ENCODE peak calls at places on chromosome 10, in eight cellular contexts. One of them, this sample, is unnamed.

GRCh38 chr10:104127411-104127810 is 5.4 kb downstream of the SFR1 start:
- DNase-seq in SK-N-DZ: no peak
- DNase-seq in GM12891: no peak
- DNase-seq in AG08396: no peak
- DNase-seq in GM23248: no peak
- DNase-seq in stimulated activated CD8-positive, alpha-beta memory T cell treated with anti-CD3 and anti-CD28 coated beads, Interleukin-15, amount 100 ng/mL, for 1 hour: no peak
- DNase-seq in GM13977: no peak
- DNase-seq in activated T-cell treated with anti-CD3 and anti-CD28 coated beads, Interleukin-2, amount 50 U/mL, for 4 hours: no peak
- DNase-seq in this sample: no peak

GRCh38 chr10:26048756-26049155 is 114.7 kb downstream of the MYO3A start:
- DNase-seq in SK-N-DZ: no peak
- DNase-seq in GM12891: no peak
- DNase-seq in AG08396: no peak
- DNase-seq in GM23248: no peak
- DNase-seq in stimulated activated CD8-positive, alpha-beta memory T cell treated with anti-CD3 and anti-CD28 coated beads, Interleukin-15, amount 100 ng/mL, for 1 hour: no peak
- DNase-seq in GM13977: no peak
- DNase-seq in activated T-cell treated with anti-CD3 and anti-CD28 coated beads, Interleukin-2, amount 50 U/mL, for 4 hours: no peak
- DNase-seq in this sample: no peak

GRCh38 chr10:30818854-30819253 is 189.3 kb upstream of the LYZL2 start:
- DNase-seq in SK-N-DZ: no peak
- DNase-seq in GM12891: no peak
- DNase-seq in AG08396: peak
- DNase-seq in GM23248: peak
- DNase-seq in stimulated activated CD8-positive, alpha-beta memory T cell treated with anti-CD3 and anti-CD28 coated beads, Interleukin-15, amount 100 ng/mL, for 1 hour: no peak
- DNase-seq in GM13977: no peak
- DNase-seq in activated T-cell treated with anti-CD3 and anti-CD28 coated beads, Interleukin-2, amount 50 U/mL, for 4 hours: no peak
- DNase-seq in this sample: no peak

GRCh38 chr10:103676058-103676785 is 179.2 kb downstream of the SH3PXD2A start:
- DNase-seq in SK-N-DZ: no peak
- DNase-seq in GM12891: no peak
- DNase-seq in AG08396: no peak
- DNase-seq in GM23248: peak
- DNase-seq in stimulated activated CD8-positive, alpha-beta memory T cell treated with anti-CD3 and anti-CD28 coated beads, Interleukin-15, amount 100 ng/mL, for 1 hour: no peak
- DNase-seq in GM13977: no peak
- DNase-seq in activated T-cell treated with anti-CD3 and anti-CD28 coated beads, Interleukin-2, amount 50 U/mL, for 4 hours: no peak
- DNase-seq in this sample: no peak

GRCh38 chr10:121553861-121554264 is 44.4 kb downstream of the FGFR2 start:
- DNase-seq in SK-N-DZ: no peak
- DNase-seq in GM12891: no peak
- DNase-seq in AG08396: no peak
- DNase-seq in GM23248: no peak
- DNase-seq in stimulated activated CD8-positive, alpha-beta memory T cell treated with anti-CD3 and anti-CD28 coated beads, Interleukin-15, amount 100 ng/mL, for 1 hour: no peak
- DNase-seq in GM13977: no peak
- DNase-seq in activated T-cell treated with anti-CD3 and anti-CD28 coated beads, Interleukin-2, amount 50 U/mL, for 4 hours: no peak
- DNase-seq in this sample: no peak

GRCh38 chr10:35340975-35341374 is 4.7 kb downstream of the CCNY start:
- DNase-seq in SK-N-DZ: no peak
- DNase-seq in GM12891: no peak
- DNase-seq in AG08396: no peak
- DNase-seq in GM23248: peak
- DNase-seq in stimulated activated CD8-positive, alpha-beta memory T cell treated with anti-CD3 and anti-CD28 coated beads, Interleukin-15, amount 100 ng/mL, for 1 hour: no peak
- DNase-seq in GM13977: no peak
- DNase-seq in activated T-cell treated with anti-CD3 and anti-CD28 coated beads, Interleukin-2, amount 50 U/mL, for 4 hours: no peak
- DNase-seq in this sample: no peak

GRCh38 chr10:125989791-125990190 is 93.4 kb downstream of the FANK1 start:
- DNase-seq in SK-N-DZ: no peak
- DNase-seq in GM12891: no peak
- DNase-seq in AG08396: no peak
- DNase-seq in GM23248: no peak
- DNase-seq in stimulated activated CD8-positive, alpha-beta memory T cell treated with anti-CD3 and anti-CD28 coated beads, Interleukin-15, amount 100 ng/mL, for 1 hour: no peak
- DNase-seq in GM13977: no peak
- DNase-seq in activated T-cell treated with anti-CD3 and anti-CD28 coated beads, Interleukin-2, amount 50 U/mL, for 4 hours: no peak
- DNase-seq in this sample: no peak

GRCh38 chr10:52308251-52309031 is 5.6 kb upstream of the DKK1 start:
- DNase-seq in SK-N-DZ: peak
- DNase-seq in GM12891: peak
- DNase-seq in AG08396: peak
- DNase-seq in GM23248: peak
- DNase-seq in stimulated activated CD8-positive, alpha-beta memory T cell treated with anti-CD3 and anti-CD28 coated beads, Interleukin-15, amount 100 ng/mL, for 1 hour: no peak
- DNase-seq in GM13977: peak
- DNase-seq in activated T-cell treated with anti-CD3 and anti-CD28 coated beads, Interleukin-2, amount 50 U/mL, for 4 hours: no peak
- DNase-seq in this sample: peak

GRCh38 chr10:119643306-119644214 is 7.6 kb upstream of the BAG3 start:
- DNase-seq in SK-N-DZ: peak
- DNase-seq in GM12891: no peak
- DNase-seq in AG08396: no peak
- DNase-seq in GM23248: peak
- DNase-seq in stimulated activated CD8-positive, alpha-beta memory T cell treated with anti-CD3 and anti-CD28 coated beads, Interleukin-15, amount 100 ng/mL, for 1 hour: no peak
- DNase-seq in GM13977: no peak
- DNase-seq in activated T-cell treated with anti-CD3 and anti-CD28 coated beads, Interleukin-2, amount 50 U/mL, for 4 hours: no peak
- DNase-seq in this sample: no peak

GRCh38 chr10:13327516-13327915 is 20.6 kb downstream of the SEPHS1 start:
- DNase-seq in SK-N-DZ: no peak
- DNase-seq in GM12891: no peak
- DNase-seq in AG08396: no peak
- DNase-seq in GM23248: no peak
- DNase-seq in stimulated activated CD8-positive, alpha-beta memory T cell treated with anti-CD3 and anti-CD28 coated beads, Interleukin-15, amount 100 ng/mL, for 1 hour: no peak
- DNase-seq in GM13977: no peak
- DNase-seq in activated T-cell treated with anti-CD3 and anti-CD28 coated beads, Interleukin-2, amount 50 U/mL, for 4 hours: no peak
- DNase-seq in this sample: no peak

GRCh38 chr10:12382956-12383531 is 33.7 kb downstream of the CAMK1D start:
- DNase-seq in SK-N-DZ: no peak
- DNase-seq in GM12891: no peak
- DNase-seq in AG08396: no peak
- DNase-seq in GM23248: no peak
- DNase-seq in stimulated activated CD8-positive, alpha-beta memory T cell treated with anti-CD3 and anti-CD28 coated beads, Interleukin-15, amount 100 ng/mL, for 1 hour: no peak
- DNase-seq in GM13977: no peak
- DNase-seq in activated T-cell treated with anti-CD3 and anti-CD28 coated beads, Interleukin-2, amount 50 U/mL, for 4 hours: no peak
- DNase-seq in this sample: no peak

GRCh38 chr10:125072824-125073223 is 87.5 kb downstream of the CTBP2 start:
- DNase-seq in SK-N-DZ: no peak
- DNase-seq in GM12891: no peak
- DNase-seq in AG08396: no peak
- DNase-seq in GM23248: no peak
- DNase-seq in stimulated activated CD8-positive, alpha-beta memory T cell treated with anti-CD3 and anti-CD28 coated beads, Interleukin-15, amount 100 ng/mL, for 1 hour: no peak
- DNase-seq in GM13977: no peak
- DNase-seq in activated T-cell treated with anti-CD3 and anti-CD28 coated beads, Interleukin-2, amount 50 U/mL, for 4 hours: no peak
- DNase-seq in this sample: no peak

GRCh38 chr10:200405-200804 is 65.2 kb downstream of the ZMYND11 start:
- DNase-seq in SK-N-DZ: no peak
- DNase-seq in GM12891: no peak
- DNase-seq in AG08396: no peak
- DNase-seq in GM23248: peak
- DNase-seq in stimulated activated CD8-positive, alpha-beta memory T cell treated with anti-CD3 and anti-CD28 coated beads, Interleukin-15, amount 100 ng/mL, for 1 hour: no peak
- DNase-seq in GM13977: no peak
- DNase-seq in activated T-cell treated with anti-CD3 and anti-CD28 coated beads, Interleukin-2, amount 50 U/mL, for 4 hours: no peak
- DNase-seq in this sample: no peak

GRCh38 chr10:4710858-4711257 is 115.1 kb upstream of the AKR1E2 start:
- DNase-seq in SK-N-DZ: no peak
- DNase-seq in GM12891: no peak
- DNase-seq in AG08396: no peak
- DNase-seq in GM23248: no peak
- DNase-seq in stimulated activated CD8-positive, alpha-beta memory T cell treated with anti-CD3 and anti-CD28 coated beads, Interleukin-15, amount 100 ng/mL, for 1 hour: no peak
- DNase-seq in GM13977: no peak
- DNase-seq in activated T-cell treated with anti-CD3 and anti-CD28 coated beads, Interleukin-2, amount 50 U/mL, for 4 hours: no peak
- DNase-seq in this sample: no peak

GRCh38 chr10:23818484-23818883 is 379.6 kb downstream of the OTUD1 start:
- DNase-seq in SK-N-DZ: no peak
- DNase-seq in GM12891: no peak
- DNase-seq in AG08396: no peak
- DNase-seq in GM23248: no peak
- DNase-seq in stimulated activated CD8-positive, alpha-beta memory T cell treated with anti-CD3 and anti-CD28 coated beads, Interleukin-15, amount 100 ng/mL, for 1 hour: no peak
- DNase-seq in GM13977: no peak
- DNase-seq in activated T-cell treated with anti-CD3 and anti-CD28 coated beads, Interleukin-2, amount 50 U/mL, for 4 hours: no peak
- DNase-seq in this sample: no peak

GRCh38 chr10:132997517-132998265 is 55.3 kb upstream of the CFAP46 start:
- DNase-seq in SK-N-DZ: no peak
- DNase-seq in GM12891: no peak
- DNase-seq in AG08396: no peak
- DNase-seq in GM23248: no peak
- DNase-seq in stimulated activated CD8-positive, alpha-beta memory T cell treated with anti-CD3 and anti-CD28 coated beads, Interleukin-15, amount 100 ng/mL, for 1 hour: no peak
- DNase-seq in GM13977: no peak
- DNase-seq in activated T-cell treated with anti-CD3 and anti-CD28 coated beads, Interleukin-2, amount 50 U/mL, for 4 hours: no peak
- DNase-seq in this sample: no peak

GRCh38 chr10:53997953-53998352 is 803.1 kb downstream of the PCDH15 start:
- DNase-seq in SK-N-DZ: peak
- DNase-seq in GM12891: no peak
- DNase-seq in AG08396: no peak
- DNase-seq in GM23248: no peak
- DNase-seq in stimulated activated CD8-positive, alpha-beta memory T cell treated with anti-CD3 and anti-CD28 coated beads, Interleukin-15, amount 100 ng/mL, for 1 hour: no peak
- DNase-seq in GM13977: no peak
- DNase-seq in activated T-cell treated with anti-CD3 and anti-CD28 coated beads, Interleukin-2, amount 50 U/mL, for 4 hours: no peak
- DNase-seq in this sample: no peak

This sample was measured in GM18507.